ENCODE peak calls at places on chromosomes 11 and 22, in eight cellular contexts. W is upper lobe of right lung; L is IMR-90; J is GM12878; P is naive thymus-derived CD4-positive, alpha-beta T cell; H is transverse colon; E is CD8-positive, alpha-beta memory T cell; A is heart right ventricle. G is an unnamed sample.
A peak's percentile ranks its signal among the peaks of the same experiment; 100 is the strongest.

GRCh38 chr11:27452147-27452546 is 20.4 kb downstream of the LGR4 start:
- DNase-seq in J (no peak), H (no peak), P (no peak), W (no peak), A (no peak), E (no peak), L (no peak), G (no peak)

GRCh38 chr11:12377824-12378593 is 638 bp downstream of the PARVA start:
- DNase-seq in P (no peak), A (peak; percentile 74), W (peak; percentile 91), E (no peak), H (peak; percentile 86), L (peak; percentile 71), J (no peak), G (peak; percentile 76)

GRCh38 chr11:47524200-47524874 is 28.6 kb downstream of the CELF1 start:
- DNase-seq in H (no peak), P (peak; percentile 43), A (peak; percentile 25), W (no peak), J (no peak), L (no peak), E (no peak), G (peak; percentile 34)

GRCh38 chr22:21612858-21613257 is 17.0 kb downstream of the YDJC start:
- DNase-seq in W (no peak), E (no peak), A (no peak), H (peak; percentile 22), J (no peak), P (no peak), L (no peak), G (no peak)

GRCh38 chr11:2747236-2748015 is 47.6 kb upstream of the KCNQ1OT1 start:
- DNase-seq in H (no peak), P (no peak), W (peak; percentile 51), J (no peak), E (no peak), L (no peak), A (no peak), G (no peak)

GRCh38 chr22:47551438-47551788 is 789.0 kb downstream of the TBC1D22A start:
- DNase-seq in P (no peak), W (no peak), L (no peak), J (no peak), E (no peak), A (no peak), H (no peak), G (no peak)

GRCh38 chr11:117443269-117444186 is 115.9 kb downstream of the CEP164 start:
- DNase-seq in P (no peak), E (no peak), L (peak; percentile 30), W (peak; percentile 72), J (no peak), H (peak; percentile 35), A (peak; percentile 63), G (peak; percentile 78)

GRCh38 chr11:101442171-101442570 is 141.6 kb downstream of the TRPC6 start:
- DNase-seq in P (no peak), L (peak; percentile 81), H (no peak), W (no peak), J (no peak), E (no peak), A (no peak), G (no peak)

GRCh38 chr11:45337583-45338360 is 51.6 kb upstream of the SYT13 start:
- DNase-seq in H (no peak), E (no peak), L (no peak), A (no peak), J (no peak), W (no peak), P (no peak), G (no peak)

GRCh38 chr22:48318173-48318572 is 1509.5 kb downstream of the BRD1 start:
- DNase-seq in J (no peak), E (no peak), A (no peak), P (no peak), W (no peak), H (no peak), L (no peak), G (no peak)

GRCh38 chr11:72040497-72041363 is 39.6 kb downstream of the NUMA1 start:
- DNase-seq in E (peak; percentile 77), P (peak; percentile 85), A (peak; percentile 95), H (peak; percentile 95), W (peak; percentile 96), J (no peak), L (peak; percentile 95), G (peak; percentile 96)

GRCh38 chr22:39654527-39654926 is 84.0 kb downstream of the CACNA1I start:
- DNase-seq in J (no peak), A (no peak), L (no peak), W (no peak), H (no peak), E (no peak), P (no peak), G (no peak)

DNA sequence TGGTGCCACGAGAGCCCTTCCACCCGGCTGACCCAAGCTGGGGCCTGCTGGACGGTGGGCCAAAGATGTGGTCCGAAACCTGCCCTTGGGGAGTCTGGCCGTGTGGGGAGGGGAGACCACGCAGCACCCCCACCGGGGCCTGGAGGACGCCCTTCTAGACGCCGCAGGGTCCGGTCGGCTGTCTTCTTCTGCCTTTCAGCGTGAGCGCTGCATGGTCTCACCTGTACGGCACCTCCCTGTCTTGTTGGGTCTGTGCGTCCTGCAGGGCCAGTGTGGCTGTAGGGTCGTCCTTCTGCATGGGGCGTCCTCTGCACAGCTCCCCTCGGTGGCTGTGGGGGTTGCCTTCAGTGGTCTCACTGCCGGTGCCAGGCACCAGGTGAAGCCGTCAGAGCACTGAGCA is 2.8 kb downstream of the BRSK2 start:
- DNase-seq in E (no peak), W (no peak), A (no peak), H (no peak), L (no peak), J (no peak), P (no peak), G (no peak)
- H3K27ac ChIP-seq in E (no peak overlapping the region), W (no peak overlapping the region), A (no peak overlapping the region), H (no peak overlapping the region), L (no peak overlapping the region), J (no peak overlapping the region), P (no peak overlapping the region), G (no peak overlapping the region)

GRCh38 chr22:50306753-50307749 is at the start of gene PLXNB2:
- DNase-seq in W (peak; percentile 92), A (peak; percentile 87), H (peak; percentile 85), P (no peak), L (peak; percentile 80), J (no peak), E (no peak), G (peak; percentile 86)
- H3K4me1 ChIP-seq in W (peaks cover 60% of the 10 kb centered on the region), A (peaks cover 59% of the 10 kb centered on the region), H (peaks cover 65% of the 10 kb centered on the region), P (peaks cover 5% of the 10 kb centered on the region), L (peaks cover 48% of the 10 kb centered on the region), J (peaks cover 51% of the 10 kb centered on the region), E (no peaks in the 10 kb centered on the region), G (peaks cover 52% of the 10 kb centered on the region)

DNA sequence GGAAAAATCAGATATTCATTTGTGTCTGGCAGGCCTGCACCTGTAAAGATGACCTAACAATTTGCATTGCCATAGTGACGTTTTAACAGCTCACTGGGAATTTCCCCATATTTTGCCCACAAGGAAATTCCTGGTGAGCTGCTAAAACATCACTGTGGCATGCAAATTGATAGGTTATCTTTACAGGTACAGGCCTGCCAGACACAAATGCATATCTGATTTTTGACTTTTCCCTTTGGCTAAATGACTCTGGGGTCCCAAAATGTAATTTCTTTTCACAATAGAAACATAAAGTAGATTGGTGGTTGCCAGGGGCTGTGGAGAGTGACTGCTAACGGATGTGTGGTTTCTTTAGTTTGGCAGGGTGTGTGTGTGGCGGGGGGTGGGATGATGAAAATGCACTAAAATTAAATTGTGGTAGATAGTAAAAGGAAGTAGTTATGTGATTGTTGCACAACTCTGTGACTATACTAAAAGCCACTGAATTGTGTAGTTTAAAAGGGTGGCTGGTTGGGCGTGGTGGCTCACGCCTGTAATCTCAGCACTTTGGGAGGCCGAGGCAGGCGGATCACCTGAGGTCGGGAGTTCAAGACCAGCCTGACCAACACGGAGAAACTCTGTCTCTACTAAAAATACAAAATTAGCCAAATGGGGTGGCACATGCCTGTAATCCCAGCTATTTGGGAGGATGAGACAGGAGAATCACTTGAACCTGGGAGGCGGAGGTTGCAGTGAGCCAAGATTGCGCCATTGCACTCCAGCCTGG is 18.5 kb upstream of the FEZ1 start:
- DNase-seq in H (peak; percentile 41), P (peak; percentile 53), L (peak; percentile 46), W (no peak), E (peak; percentile 77), J (peak; percentile 92), A (no peak), G (no peak)
- H3K27ac ChIP-seq in H (no peak overlapping the region), P (peak overlapping the region; percentile 56), L (no peak overlapping the region), W (no peak overlapping the region), E (peak overlapping the region; percentile 17), J (peak overlapping the region; percentile 80), A (no peak overlapping the region), G (no peak overlapping the region)

DNA sequence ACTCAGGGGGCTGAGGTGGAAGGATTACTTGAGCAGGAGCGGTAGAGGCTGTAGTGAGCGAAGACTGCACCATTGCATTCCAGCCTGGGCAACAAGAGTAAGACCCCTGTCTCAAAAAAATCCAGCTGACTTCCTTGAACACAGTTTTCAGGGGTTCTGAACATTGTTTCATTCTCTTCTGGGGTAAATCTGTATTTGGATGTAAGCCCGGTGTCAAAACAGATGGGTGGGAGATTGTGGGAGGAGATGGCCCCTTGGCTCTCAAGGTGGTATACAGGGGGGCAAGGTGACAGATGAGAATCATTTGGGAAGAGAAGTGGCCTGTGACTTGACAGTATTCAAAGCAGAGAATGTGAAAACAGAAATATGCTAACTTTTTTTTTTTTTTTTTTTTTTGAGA is 4.8 kb downstream of the ESAM start:
- DNase-seq in A (no peak), P (no peak), J (no peak), E (no peak), W (no peak), H (no peak), L (no peak), G (no peak)
- H3K4me1 ChIP-seq in A (peaks cover 70% of the 10 kb centered on the region), P (peaks cover 31% of the 10 kb centered on the region), J (peaks cover 18% of the 10 kb centered on the region), E (peaks cover 31% of the 10 kb centered on the region), W (peaks cover 45% of the 10 kb centered on the region), H (peaks cover 35% of the 10 kb centered on the region), L (peaks cover 4% of the 10 kb centered on the region), G (peaks cover 18% of the 10 kb centered on the region)

GRCh38 chr11:68256331-68256741 is 15.4 kb downstream of the C11orf24 start:
- DNase-seq in P (no peak), H (no peak), L (peak; percentile 45), E (no peak), A (peak; percentile 62), W (no peak), J (no peak), G (peak; percentile 46)
- H3K27ac ChIP-seq in P (no peak overlapping the region), H (no peak overlapping the region), L (peak overlapping the region; percentile 88), E (no peak overlapping the region), A (no peak overlapping the region), W (no peak overlapping the region), J (no peak overlapping the region), G (no peak overlapping the region)

DNA sequence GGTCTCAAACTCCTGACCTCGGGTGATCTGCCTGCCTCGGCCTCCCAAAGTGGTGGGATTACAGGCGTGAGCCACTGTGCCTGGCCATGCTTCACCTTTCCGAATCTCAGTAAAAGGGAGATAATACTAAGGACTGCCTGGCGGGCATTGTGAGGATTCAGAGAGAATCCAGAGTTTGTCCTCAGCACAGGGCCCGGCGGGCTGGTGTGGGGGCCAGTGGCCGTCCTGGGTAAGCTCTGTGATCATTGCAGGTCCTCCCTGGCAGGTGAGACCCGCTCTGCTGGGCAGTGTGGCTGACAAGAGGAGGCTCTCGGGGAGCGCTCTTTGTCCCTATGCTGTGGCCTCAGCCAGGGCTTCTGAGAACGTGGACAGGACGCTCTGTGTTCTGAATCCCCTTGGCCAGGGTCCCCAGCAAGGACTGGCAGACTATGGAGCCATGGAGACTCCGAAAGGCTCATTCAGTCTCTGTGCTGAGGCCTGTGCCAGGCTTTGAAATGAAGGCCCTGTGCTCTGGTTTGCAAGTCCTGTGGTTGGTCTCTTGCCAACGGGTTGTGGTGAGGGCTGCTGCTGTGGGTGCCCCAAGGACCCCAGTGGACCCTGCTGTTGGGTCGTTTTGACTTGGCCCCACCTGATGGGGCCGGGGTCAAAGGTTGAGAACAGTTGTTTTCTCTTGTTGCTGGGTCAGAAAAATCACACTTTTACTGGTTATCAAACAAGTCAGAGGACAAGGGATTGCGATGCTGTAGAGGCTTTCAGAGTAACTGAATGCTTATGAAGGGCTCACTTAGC is 2.1 kb downstream of the TPCN2 start:
- DNase-seq in L (no peak), A (no peak), P (no peak), J (no peak), E (no peak), W (no peak), H (no peak), G (no peak)
- H3K4me1 ChIP-seq in L (peaks cover 9% of the 10 kb centered on the region), A (peaks cover 49% of the 10 kb centered on the region), P (peaks cover 16% of the 10 kb centered on the region), J (peaks cover 42% of the 10 kb centered on the region), E (peaks cover 20% of the 10 kb centered on the region), W (peaks cover 16% of the 10 kb centered on the region), H (peaks cover 43% of the 10 kb centered on the region), G (peaks cover 35% of the 10 kb centered on the region)

G was measured in testis.